ENCODE peak calls at places on chromosomes 11 and 22, in eight cellular contexts. Y is CD8-positive, alpha-beta memory T cell; V is BE2C; U is heart left ventricle; L is SK-N-SH; Q is Peyer's patch; Z is heart right ventricle; F is esophagus squamous epithelium. P is an unnamed sample.

GRCh38 chr11:45054956-45055355 is 91.5 kb upstream of the PRDM11 start:
- DNase-seq in Y (no peak), V (no peak), U (no peak), L (no peak), Q (no peak), Z (no peak), F (no peak), P (no peak)

GRCh38 chr11:7672960-7673723 is at the start of gene CYB5R2:
- DNase-seq in Y (no peak), V (peak; percentile 19), U (peak; percentile 84), L (peak; percentile 39), Q (peak; percentile 80), Z (peak; percentile 75), F (no peak), P (peak; percentile 46)

GRCh38 chr11:11813288-11813962 is 28.3 kb upstream of the USP47 start:
- DNase-seq in Y (no peak), V (no peak), U (no peak), L (no peak), Q (no peak), Z (peak; percentile 53), F (no peak), P (peak; percentile 96)

GRCh38 chr11:77559686-77560425 is 29.9 kb upstream of the AQP11 start:
- DNase-seq in Y (no peak), V (no peak), U (no peak), L (no peak), Q (no peak), Z (no peak), F (no peak), P (peak; percentile 52)

GRCh38 chr11:69813839-69814238 is 5.4 kb downstream of the FGF3 start:
- DNase-seq in Y (no peak), V (no peak), U (no peak), L (no peak), Q (no peak), Z (no peak), F (no peak), P (no peak)

GRCh38 chr22:27588273-27588672 is 213.3 kb downstream of the MN1 start:
- DNase-seq in Y (no peak), V (no peak), U (no peak), L (no peak), Q (no peak), Z (no peak), F (no peak), P (no peak)

GRCh38 chr11:88312665-88313064 is 24.9 kb downstream of the CTSC start:
- DNase-seq in Y (no peak), V (no peak), U (no peak), L (no peak), Q (no peak), Z (no peak), F (no peak), P (peak; percentile 64)

GRCh38 chr22:26065847-26066246 is 103.4 kb upstream of the SEZ6L start:
- DNase-seq in Y (no peak), V (no peak), U (no peak), L (no peak), Q (no peak), Z (no peak), F (no peak), P (no peak)

GRCh38 chr11:102220728-102221467 is 96.4 kb upstream of the BIRC3 start:
- DNase-seq in Y (no peak), V (no peak), U (no peak), L (no peak), Q (no peak), Z (no peak), F (no peak), P (peak; percentile 65)

GRCh38 chr11:14300661-14301304 is 58.2 kb downstream of the RRAS2 start:
- DNase-seq in Y (peak; percentile 39), V (peak; percentile 29), U (no peak), L (peak; percentile 61), Q (no peak), Z (peak; percentile 52), F (no peak), P (peak; percentile 78)

GRCh38 chr22:50192056-50192824 is 6.5 kb downstream of the TRABD start:
- DNase-seq in Y (no peak), V (no peak), U (peak; percentile 46), L (no peak), Q (no peak), Z (no peak), F (no peak), P (no peak)
- H3K4me1 ChIP-seq in Y (peaks cover 55% of the 10 kb centered on the region), V (peaks cover 26% of the 10 kb centered on the region), U (peaks cover 26% of the 10 kb centered on the region), L (peaks cover 34% of the 10 kb centered on the region), Q (peaks cover 58% of the 10 kb centered on the region), Z (peaks cover 29% of the 10 kb centered on the region), F (peaks cover 37% of the 10 kb centered on the region), P (peaks cover 20% of the 10 kb centered on the region)

DNA sequence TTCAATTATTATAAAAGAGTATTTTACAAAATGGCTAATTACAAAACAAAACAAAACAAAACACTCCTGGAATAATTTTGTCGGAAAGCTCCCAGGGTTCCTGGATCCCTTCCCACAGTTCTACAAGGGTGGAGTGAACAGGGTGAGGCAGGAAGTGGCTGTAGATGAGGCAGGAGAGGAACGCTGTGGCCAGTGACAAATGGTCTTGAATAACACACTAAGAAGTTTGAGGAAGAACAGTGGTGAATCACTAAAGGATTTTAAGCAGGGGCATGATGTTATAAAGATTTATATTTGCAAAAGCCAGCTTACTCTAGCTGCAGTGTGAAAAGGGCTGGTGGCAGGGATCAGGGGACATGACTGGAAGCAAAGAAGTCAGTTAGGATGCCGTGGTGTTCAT is 33.8 kb upstream of the APOA1 start:
- DNase-seq in Y (no peak), V (no peak), U (no peak), L (no peak), Q (no peak), Z (peak; percentile 44), F (no peak), P (peak; percentile 69)
- H3K4me3 ChIP-seq in Y (no peak overlapping the region), V (no peak overlapping the region), U (no peak overlapping the region), L (no peak overlapping the region), Q (no peak overlapping the region), Z (no peak overlapping the region), F (no peak overlapping the region), P (peak overlapping the region; percentile 25)

DNA sequence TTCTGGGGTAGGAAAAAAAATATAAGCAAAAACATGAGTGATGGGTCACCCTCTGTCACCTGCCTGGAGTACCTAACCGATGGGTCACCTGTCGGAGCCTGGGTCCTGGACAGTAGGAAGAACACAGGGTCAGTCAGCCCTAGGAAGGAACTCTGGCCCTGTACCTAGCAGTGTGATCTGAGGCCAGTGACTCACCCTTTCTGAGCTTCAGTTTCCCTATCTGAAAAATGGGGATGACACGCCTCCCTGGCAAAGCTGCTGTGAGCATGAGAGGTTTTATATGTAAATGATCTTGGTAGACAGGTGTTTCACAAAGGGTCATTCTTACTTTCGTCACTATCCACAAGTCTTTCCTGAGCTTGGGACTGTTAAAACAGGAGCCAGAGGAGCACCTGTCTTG is 182.0 kb downstream of the ST3GAL4 start:
- DNase-seq in Y (no peak), V (no peak), U (no peak), L (no peak), Q (no peak), Z (no peak), F (no peak), P (no peak)
- H3K27me3 ChIP-seq in Y (no peaks in the 10 kb centered on the region), V (no peaks in the 10 kb centered on the region), U (no peaks in the 10 kb centered on the region), L (no peaks in the 10 kb centered on the region), Q (no peaks in the 10 kb centered on the region), Z (peaks cover 53% of the 10 kb centered on the region), F (no peaks in the 10 kb centered on the region), P (peaks cover 36% of the 10 kb centered on the region)

GRCh38 chr11:76148207-76148606 is 58.1 kb downstream of the WNT11 start:
- DNase-seq in Y (no peak), V (no peak), U (no peak), L (no peak), Q (peak; percentile 70), Z (no peak), F (no peak), P (no peak)
- H3K4me1 ChIP-seq in Y (peaks cover 13% of the 10 kb centered on the region), V (no peaks in the 10 kb centered on the region), U (peaks cover 15% of the 10 kb centered on the region), L (peaks cover 3% of the 10 kb centered on the region), Q (peaks cover 12% of the 10 kb centered on the region), Z (peaks cover 14% of the 10 kb centered on the region), F (peaks cover 6% of the 10 kb centered on the region), P (peaks cover 13% of the 10 kb centered on the region)

DNA sequence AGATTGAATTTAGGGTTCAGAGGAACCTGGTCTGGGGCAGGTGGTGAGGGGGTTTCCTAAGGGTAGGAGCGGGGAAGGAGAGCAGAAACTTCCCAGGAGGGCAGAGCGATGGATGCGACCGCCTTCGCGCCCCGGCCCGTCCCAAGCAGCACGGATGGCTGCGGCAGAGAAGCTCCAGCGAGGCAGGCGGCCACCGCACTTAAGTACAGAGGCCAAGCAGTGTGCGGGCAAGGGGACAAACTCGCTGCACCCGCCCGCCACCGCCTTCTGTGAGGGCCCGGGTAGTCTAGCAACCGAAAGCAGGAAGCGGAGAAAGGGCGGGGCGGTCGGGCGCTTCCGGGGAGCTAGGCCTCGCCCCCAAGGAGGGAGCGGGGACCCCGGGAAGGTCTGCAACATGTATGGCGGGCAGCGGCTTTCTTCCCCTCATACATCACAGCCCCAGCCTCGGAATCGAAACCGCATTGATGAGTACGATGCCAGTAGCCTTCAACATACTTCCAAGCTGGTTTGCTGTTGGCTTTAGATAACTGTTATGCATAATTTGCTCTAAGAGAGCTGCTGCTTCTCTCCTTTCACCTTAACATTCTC is at the start of gene AGBL2:
- DNase-seq in Y (peak; percentile 85), V (no peak), U (peak; percentile 90), L (peak; percentile 89), Q (peak; percentile 89), Z (peak; percentile 76), F (no peak), P (peak; percentile 88)
- H3K4me3 ChIP-seq in Y (peak within 1 kb of the TSS; percentile 99), V (no peak within 1 kb of the TSS), U (peak within 1 kb of the TSS; percentile 89), L (peak within 1 kb of the TSS; percentile 66), Q (peak within 1 kb of the TSS; percentile 64), Z (peak within 1 kb of the TSS; percentile 82), F (peak within 1 kb of the TSS; percentile 81), P (peak within 1 kb of the TSS; percentile 90)

DNA sequence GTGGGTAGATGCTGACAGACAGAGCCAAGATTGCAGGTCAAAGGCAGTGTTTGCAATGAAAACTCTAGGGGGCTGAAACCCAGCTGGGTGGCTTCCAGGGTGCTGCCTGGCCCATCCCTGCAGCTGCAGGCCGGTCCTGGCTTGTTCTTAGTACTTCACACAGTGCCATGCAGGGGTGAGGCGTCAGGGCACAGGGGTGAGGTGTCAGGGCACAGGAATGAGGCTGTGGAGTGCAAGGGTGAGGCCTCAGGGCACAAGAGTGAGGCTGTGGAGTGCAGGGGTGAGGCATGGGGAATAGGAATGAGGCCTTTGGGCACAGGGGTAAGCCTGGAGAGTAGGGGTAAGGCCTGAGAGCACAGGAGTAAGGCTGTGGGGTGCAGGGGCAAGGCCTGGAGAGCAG is 337.6 kb downstream of the TBC1D22A start:
- DNase-seq in Y (no peak), V (no peak), U (no peak), L (no peak), Q (no peak), Z (no peak), F (no peak), P (no peak)
- H3K27me3 ChIP-seq in Y (no peaks in the 10 kb centered on the region), V (no peaks in the 10 kb centered on the region), U (no peaks in the 10 kb centered on the region), L (no peaks in the 10 kb centered on the region), Q (no peaks in the 10 kb centered on the region), Z (no peaks in the 10 kb centered on the region), F (no peaks in the 10 kb centered on the region), P (no peaks in the 10 kb centered on the region)

GRCh38 chr22:42919199-42919598 is 62.1 kb upstream of the ARFGAP3 start:
- DNase-seq in Y (no peak), V (no peak), U (no peak), L (no peak), Q (no peak), Z (no peak), F (no peak), P (peak; percentile 45)
- H3K4me1 ChIP-seq in Y (peaks cover 4% of the 10 kb centered on the region), V (no peaks in the 10 kb centered on the region), U (peaks cover 48% of the 10 kb centered on the region), L (peaks cover 5% of the 10 kb centered on the region), Q (no peaks in the 10 kb centered on the region), Z (peaks cover 42% of the 10 kb centered on the region), F (peaks cover 30% of the 10 kb centered on the region), P (peaks cover 26% of the 10 kb centered on the region)

DNA sequence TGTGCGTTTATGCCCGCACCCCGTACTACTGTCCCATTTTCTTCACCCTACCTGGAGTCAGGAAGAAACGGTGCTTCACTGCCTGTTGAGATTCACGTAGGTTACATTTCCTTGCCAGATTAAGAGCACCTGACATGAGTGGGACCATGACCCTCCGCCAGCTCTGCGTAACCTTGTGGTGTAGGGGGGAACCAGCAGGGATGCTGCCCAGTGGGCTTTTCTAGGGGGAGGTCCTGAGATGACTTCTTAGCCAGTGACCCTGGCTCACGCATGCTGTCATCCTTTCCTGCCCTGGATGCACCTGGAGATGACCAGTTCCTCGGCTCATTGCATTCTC is 967 bp upstream of the ARVCF start:
- DNase-seq in Y (no peak), V (no peak), U (peak; percentile 36), L (no peak), Q (no peak), Z (no peak), F (no peak), P (no peak)
- H3K4me3 ChIP-seq in Y (peak overlapping the region; percentile 69), V (no peak overlapping the region), U (no peak overlapping the region), L (no peak overlapping the region), Q (no peak overlapping the region), Z (peak overlapping the region; percentile 78), F (no peak overlapping the region), P (no peak overlapping the region)

P was measured in adipocyte.